ENCODE peak calls at places on chromosomes 11 and 22, in six cellular contexts. Q, P, V, T, F and L are unnamed samples.

GRCh38 chr11:111977141-111978027 is 40.2 kb downstream of the DIXDC1 start:
- DNase-seq in Q (peak; percentile 84), P (peak; percentile 29), V (no peak), T (peak; percentile 51), F (peak; percentile 93), L (no peak)

GRCh38 chr22:18104566-18104965 is 6.0 kb upstream of the TUBA8 start:
- DNase-seq in Q (no peak), P (peak; percentile 78), V (no peak), T (no peak), F (no peak), L (no peak)

GRCh38 chr11:125514336-125515101 is 18.5 kb upstream of the FEZ1 start:
- DNase-seq in Q (no peak), P (peak; percentile 75), V (peak; percentile 82), T (no peak), F (no peak), L (no peak)

GRCh38 chr11:67030976-67031375 is 8.0 kb downstream of the SYT12 start:
- DNase-seq in Q (no peak), P (no peak), V (no peak), T (no peak), F (no peak), L (no peak)

GRCh38 chr22:33984741-33985287 is 64.5 kb upstream of the LARGE1 start:
- DNase-seq in Q (no peak), P (no peak), V (no peak), T (no peak), F (no peak), L (no peak)

GRCh38 chr11:74069146-74070046 is 60.5 kb upstream of the UCP3 start:
- DNase-seq in Q (no peak), P (no peak), V (no peak), T (peak; percentile 39), F (no peak), L (no peak)

GRCh38 chr22:24965822-24966626 is 13.5 kb downstream of the KIAA1671 start:
- DNase-seq in Q (peak; percentile 54), P (no peak), V (no peak), T (peak; percentile 73), F (no peak), L (no peak)

GRCh38 chr11:61874460-61874809 is 16.9 kb downstream of the FADS3 start:
- DNase-seq in Q (peak; percentile 81), P (no peak), V (no peak), T (peak; percentile 43), F (no peak), L (no peak)

GRCh38 chr11:73393479-73394415 is 17.5 kb downstream of the RELT start:
- DNase-seq in Q (peak; percentile 81), P (peak; percentile 73), V (peak; percentile 41), T (peak; percentile 75), F (peak; percentile 83), L (peak; percentile 73)

GRCh38 chr11:71363721-71364120 is 84.5 kb downstream of the DHCR7 start:
- DNase-seq in Q (no peak), P (no peak), V (no peak), T (no peak), F (no peak), L (no peak)

GRCh38 chr11:76782526-76783293 is 446 bp upstream of the TSKU start:
- DNase-seq in Q (peak; percentile 93), P (peak; percentile 97), V (peak; percentile 77), T (peak; percentile 80), F (peak; percentile 94), L (peak; percentile 93)

GRCh38 chr22:46454910-46455269 is 82.5 kb downstream of the CELSR1 start:
- DNase-seq in Q (no peak), P (no peak), V (no peak), T (no peak), F (no peak), L (no peak)

GRCh38 chr11:66421492-66422205 is 814 bp downstream of the NPAS4 start:
- DNase-seq in Q (peak; percentile 93), P (peak; percentile 67), V (peak; percentile 90), T (peak; percentile 84), F (peak; percentile 95), L (peak; percentile 68)

GRCh38 chr11:77071671-77072605 is 5.2 kb downstream of the CAPN5 start:
- DNase-seq in Q (no peak), P (peak; percentile 7), V (no peak), T (peak; percentile 7), F (peak; percentile 59), L (no peak)

GRCh38 chr11:73538381-73538872 is 59.5 kb downstream of the FAM168A start:
- DNase-seq in Q (no peak), P (no peak), V (peak; percentile 76), T (no peak), F (no peak), L (peak; percentile 21)

GRCh38 chr22:43345761-43346261 is 2.6 kb upstream of the SCUBE1 start:
- DNase-seq in Q (no peak), P (no peak), V (no peak), T (no peak), F (no peak), L (no peak)

GRCh38 chr22:48495751-48496080 is 1332.0 kb downstream of the BRD1 start:
- DNase-seq in Q (no peak), P (no peak), V (no peak), T (no peak), F (no peak), L (no peak)

GRCh38 chr11:86673872-86674750 is 1.7 kb upstream of the ME3 start:
- DNase-seq in Q (no peak), P (no peak), V (no peak), T (no peak), F (no peak), L (no peak)